ENCODE peak calls at places on chromosomes 6 and 20, in eight cellular contexts. T is NCI-H1930, D is iris pigment epithelial cell, G is skeletal muscle cell, L is AG20443, H is GM13977, I is progenitor cell of endocrine pancreas, W is pons. Q is an unnamed sample.

GRCh38 chr20:41572010-41572572 is 46.1 kb downstream of the CHD6 start:
- DNase-seq in W (no peak), H (no peak), I (no peak), G (no peak), T (no peak), L (no peak), D (no peak), Q (no peak)

GRCh38 chr6:134908906-134909516 is 40.9 kb downstream of the ALDH8A1 start:
- DNase-seq in I (no peak), W (peak; percentile 65), G (peak; percentile 100), T (no peak), H (no peak), L (peak; percentile 91), D (peak; percentile 98), Q (no peak)

GRCh38 chr6:11188161-11188915 is 44.1 kb downstream of the NEDD9 start:
- DNase-seq in G (no peak), W (no peak), L (no peak), T (no peak), I (no peak), H (no peak), D (peak; percentile 56), Q (no peak)

GRCh38 chr6:149015224-149015876 is 268.5 kb downstream of the UST start:
- DNase-seq in I (no peak), W (no peak), H (no peak), G (no peak), T (no peak), D (peak; percentile 84), L (peak; percentile 32), Q (no peak)

GRCh38 chr6:156980515-156980914 is 203.3 kb downstream of the ARID1B start:
- DNase-seq in W (no peak), H (no peak), T (no peak), I (no peak), G (no peak), D (no peak), L (no peak), Q (no peak)

GRCh38 chr6:28315628-28316027 is 20.3 kb downstream of the ZSCAN31 start:
- DNase-seq in D (peak; percentile 21), W (no peak), G (no peak), I (no peak), L (no peak), T (no peak), H (no peak), Q (no peak)

GRCh38 chr20:44737116-44737515 is 8.5 kb upstream of the KCNK15 start:
- DNase-seq in T (no peak), G (no peak), H (no peak), I (no peak), L (no peak), W (no peak), D (no peak), Q (no peak)

GRCh38 chr6:82251942-82252341 is 4.4 kb upstream of the IBTK start:
- DNase-seq in G (no peak), L (peak; percentile 48), H (peak; percentile 41), I (no peak), T (no peak), D (peak; percentile 49), W (peak; percentile 64), Q (no peak)

GRCh38 chr6:143675946-143676345 is 1.8 kb upstream of the PHACTR2 start:
- DNase-seq in I (no peak), T (no peak), G (no peak), L (no peak), D (peak; percentile 80), W (no peak), H (no peak), Q (no peak)

GRCh38 chr6:46741910-46742309 is 4.8 kb upstream of the ANKRD66 start:
- DNase-seq in W (no peak), H (no peak), I (no peak), L (no peak), D (no peak), T (no peak), G (no peak), Q (no peak)

GRCh38 chr6:111721677-111722219 is 116.1 kb upstream of the TRAF3IP2 start:
- DNase-seq in D (peak; percentile 63), I (no peak), H (peak; percentile 32), T (no peak), L (peak; percentile 37), G (peak; percentile 67), W (no peak), Q (peak; percentile 34)

GRCh38 chr6:37019065-37019450 is 13.6 kb downstream of the FGD2 start:
- DNase-seq in D (no peak), G (no peak), L (no peak), I (no peak), W (peak; percentile 22), T (no peak), H (no peak), Q (no peak)

GRCh38 chr20:62143976-62144825 is 632 bp downstream of the SS18L1 start:
- DNase-seq in D (peak; percentile 83), I (no peak), W (no peak), H (peak; percentile 80), L (peak; percentile 89), T (peak; percentile 14), G (no peak), Q (peak; percentile 53)

GRCh38 chr6:158149641-158150040 is 18.4 kb downstream of the SERAC1 start:
- DNase-seq in G (peak; percentile 63), D (peak; percentile 84), I (no peak), H (no peak), L (peak; percentile 14), T (no peak), W (no peak), Q (no peak)

GRCh38 chr6:14743465-14744211 is 502.2 kb upstream of the JARID2 start:
- DNase-seq in I (no peak), D (peak; percentile 99), H (no peak), L (peak; percentile 89), G (peak; percentile 99), W (peak; percentile 45), T (no peak), Q (no peak)

GRCh38 chr6:55239099-55239498 is 64.8 kb downstream of the HCRTR2 start:
- DNase-seq in L (no peak), W (no peak), T (no peak), I (no peak), G (peak; percentile 25), H (no peak), D (peak; percentile 15), Q (no peak)

GRCh38 chr20:5703542-5704215 is 46.5 kb upstream of the SHLD1 start:
- DNase-seq in H (no peak), D (peak; percentile 8), T (no peak), W (no peak), G (no peak), L (no peak), I (no peak), Q (no peak)

GRCh38 chr6:129709451-129709908 is 497 bp downstream of the ARHGAP18 start:
- DNase-seq in W (peak; percentile 40), G (peak; percentile 37), H (peak; percentile 9), I (no peak), D (peak; percentile 73), T (no peak), L (peak; percentile 50), Q (no peak)

GRCh38 chr6:158213925-158214674 is 46.0 kb downstream of the GTF2H5 start:
- DNase-seq in H (peak; percentile 77), I (peak; percentile 21), D (peak; percentile 84), W (peak; percentile 84), G (peak; percentile 29), L (peak; percentile 76), T (peak; percentile 18), Q (peak; percentile 55)

GRCh38 chr6:159233365-159234101 is 64.3 kb downstream of the FNDC1 start:
- DNase-seq in W (no peak), T (no peak), D (no peak), G (no peak), H (no peak), L (no peak), I (peak; percentile 34), Q (peak; percentile 28)